ENCODE peak calls at places on chromosomes 1 and 21, in seven cellular contexts. O is stimulated activated effector memory CD8-positive, alpha-beta T cell treated with anti-CD3 and anti-CD28 coated beads, Interleukin-12 subunit alpha, Interleukin-12 subunit beta, amount 100 ng/mL, for 72 hours; G is GM06990; E is cardiac fibroblast; I is fibroblast of gingiva; A is occipital lobe; D is mesendoderm. P is an unnamed sample.
A peak's percentile ranks its signal among the peaks of the same experiment; 100 is the strongest.

GRCh38 chr1:104878203-104878911 is 1128.7 kb downstream of the AMY1C start:
- DNase-seq in O (no peak), G (no peak), E (no peak), I (no peak), A (no peak), D (peak; percentile 75), P (peak; percentile 63)

GRCh38 chr21:14543983-14544382 is 2.1 kb downstream of the SAMSN1 start:
- DNase-seq in O (no peak), G (no peak), E (no peak), I (no peak), A (no peak), D (no peak), P (no peak)

GRCh38 chr1:230141002-230141648 is 74.1 kb downstream of the GALNT2 start:
- DNase-seq in O (no peak), G (no peak), E (peak; percentile 38), I (peak; percentile 34), A (no peak), D (no peak), P (no peak)

GRCh38 chr1:177343445-177343844 is 172.7 kb downstream of the BRINP2 start:
- DNase-seq in O (no peak), G (no peak), E (no peak), I (no peak), A (no peak), D (no peak), P (no peak)

GRCh38 chr1:177857285-177857684 is 112.6 kb downstream of the SEC16B start:
- DNase-seq in O (no peak), G (no peak), E (no peak), I (no peak), A (no peak), D (no peak), P (no peak)

GRCh38 chr1:9593492-9594465 is 5.1 kb downstream of the TMEM201 start:
- DNase-seq in O (no peak), G (peak; percentile 65), E (peak; percentile 79), I (peak; percentile 40), A (no peak), D (peak; percentile 97), P (peak; percentile 87)

GRCh38 chr21:44329086-44329889 is 9.9 kb downstream of the CFAP410 start:
- DNase-seq in O (no peak), G (no peak), E (no peak), I (no peak), A (no peak), D (no peak), P (no peak)

GRCh38 chr1:95096218-95096841 is 20.8 kb upstream of the TLCD4 start:
- DNase-seq in O (no peak), G (no peak), E (no peak), I (no peak), A (no peak), D (no peak), P (no peak)

GRCh38 chr21:15992171-15992570 is 262.4 kb downstream of the USP25 start:
- DNase-seq in O (no peak), G (no peak), E (peak; percentile 12), I (no peak), A (no peak), D (no peak), P (no peak)